ENCODE peak calls at places on chromosome 17, in four cellular contexts. V is GM23338, U is IMR-90, D is HCT116. K is an unnamed sample. For H3K4me1, the result is how much of the 10 kb centered on the place peaks cover.

GRCh38 chr17:27245230-27245696 is 48.7 kb upstream of the WSB1 start:
- DNase-seq in D (peak), U (peak), V (peak), K (peak)

GRCh38 chr17:65885484-65885883 is 306.4 kb downstream of the CEP112 start:
- DNase-seq in D (no peak), U (no peak), V (no peak), K (no peak)

GRCh38 chr17:72412650-72413076 is 291.8 kb downstream of the SOX9 start:
- DNase-seq in D (no peak), V (no peak), U (no peak), K (no peak)

GRCh38 chr17:81961087-81961514 is at the start of gene NOTUM:
- DNase-seq in V (peak), D (no peak), U (peak), K (peak)

GRCh38 chr17:79681101-79681621 is 49.6 kb upstream of the ENPP7 start:
- DNase-seq in D (no peak), V (no peak), U (no peak), K (peak)

GRCh38 chr17:66583112-66583748 is 251.7 kb upstream of the CACNG5 start:
- DNase-seq in V (no peak), D (no peak), U (no peak), K (no peak)

GRCh38 chr17:21318439-21318838 is 33.9 kb downstream of the MAP2K3 start:
- DNase-seq in U (no peak), V (peak), D (no peak), K (peak)

GRCh38 chr17:38877130-38877851 is 7.4 kb downstream of the LASP1 start:
- DNase-seq in D (no peak), V (peak), U (no peak), K (peak)

GRCh38 chr17:40450175-40450574 is 6.9 kb downstream of the IGFBP4 start:
- DNase-seq in U (peak), D (peak), V (peak), K (peak)

GRCh38 chr17:72119963-72120877 is 600 bp upstream of the SOX9 start:
- DNase-seq in D (peak), U (peak), V (peak), K (peak)

GRCh38 chr17:53627511-53627910 is 195.2 kb upstream of the KIF2B start:
- DNase-seq in D (no peak), V (no peak), U (peak), K (no peak)

GRCh38 chr17:52159159-52159809 is 770 bp upstream of the CA10 start:
- DNase-seq in D (no peak), V (peak), U (no peak), K (peak)

GRCh38 chr17:32111141-32111771 is 31.0 kb upstream of the RHOT1 start:
- DNase-seq in U (peak), D (no peak), V (peak), K (peak)

GRCh38 chr17:57456622-57457021 is 200.3 kb downstream of the MSI2 start:
- DNase-seq in D (no peak), V (no peak), U (no peak), K (no peak)

GRCh38 chr17:49327835-49328784 is 33.9 kb downstream of the ZNF652 start:
- DNase-seq in D (no peak), V (no peak), U (peak), K (no peak)

GRCh38 chr17:63780507-63780906 is 6.5 kb downstream of the DDX42 start:
- DNase-seq in U (peak), D (peak), V (no peak), K (no peak)

GRCh38 chr17:70080541-70081347 is 5.7 kb downstream of the KCNJ16 start:
- DNase-seq in V (no peak), D (no peak), U (peak), K (no peak)

GRCh38 chr17:8332688-8333087 is 7.0 kb upstream of the ODF4 start:
- DNase-seq in D (no peak), V (no peak), U (no peak), K (no peak)

GRCh38 chr17:31074772-31075538 is 19.8 kb upstream of the NF1 start:
- DNase-seq in D (no peak), U (peak), V (peak), K (peak)

DNA sequence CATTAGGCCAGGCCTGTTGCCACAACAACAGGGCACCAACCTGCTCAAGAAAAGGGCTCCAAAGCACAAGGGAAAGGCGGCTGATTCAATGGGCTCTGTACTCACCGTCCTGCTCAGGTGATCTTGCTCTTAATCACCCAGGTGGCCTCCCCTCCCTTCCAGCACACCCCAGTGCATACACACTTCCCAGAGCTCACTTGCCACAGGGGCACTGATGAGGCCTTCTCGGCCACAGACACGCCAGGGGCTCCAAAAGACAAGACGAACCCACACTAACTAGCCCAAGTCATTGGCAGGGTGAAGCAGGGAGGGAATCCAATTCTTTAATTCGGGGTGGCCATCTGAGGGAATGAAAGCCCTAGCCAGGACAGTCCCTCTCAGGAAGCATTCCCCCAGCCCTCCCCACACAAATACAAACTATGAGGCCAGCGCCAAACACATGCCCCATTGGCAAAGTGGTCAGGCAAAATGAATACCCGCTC is 1.4 kb downstream of the MYO18A start:
- DNase-seq in U (no peak), V (peak), D (no peak), K (peak)
- H3K27ac ChIP-seq in U (no peak), V (peak), D (peak), K (no peak)

DNA sequence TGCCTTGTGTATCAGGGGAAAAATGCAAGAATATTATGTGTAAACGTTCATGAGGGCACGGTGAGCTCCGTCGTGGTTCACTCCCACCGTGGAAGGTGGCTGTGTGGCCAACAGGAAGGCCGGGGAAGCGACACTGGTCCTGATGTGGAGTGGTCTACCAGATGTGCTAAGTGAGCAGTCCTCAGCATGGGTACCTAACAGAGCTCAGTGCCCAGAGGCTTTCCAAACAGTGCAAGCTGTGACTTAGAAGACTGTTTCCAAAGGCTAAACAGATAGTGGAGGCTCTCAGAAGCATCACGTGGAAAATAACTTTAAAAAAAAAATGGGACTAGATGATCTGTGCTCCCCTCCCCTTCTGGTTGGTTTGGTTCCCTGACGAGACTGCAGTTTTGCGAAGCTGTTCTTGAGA is 199.3 kb upstream of the CHMP6 start:
- DNase-seq in V (no peak), U (peak), D (no peak), K (no peak)
- H3K4me1 ChIP-seq in V (under half), U (half or more), D (under half), K (half or more)

GRCh38 chr17:78040561-78041400 is 82.3 kb downstream of the TNRC6C start:
- DNase-seq in U (peak), V (peak), D (peak), K (peak)
- H2AFZ ChIP-seq in U (peak), V (no peak), D (peak), K (peak)

DNA sequence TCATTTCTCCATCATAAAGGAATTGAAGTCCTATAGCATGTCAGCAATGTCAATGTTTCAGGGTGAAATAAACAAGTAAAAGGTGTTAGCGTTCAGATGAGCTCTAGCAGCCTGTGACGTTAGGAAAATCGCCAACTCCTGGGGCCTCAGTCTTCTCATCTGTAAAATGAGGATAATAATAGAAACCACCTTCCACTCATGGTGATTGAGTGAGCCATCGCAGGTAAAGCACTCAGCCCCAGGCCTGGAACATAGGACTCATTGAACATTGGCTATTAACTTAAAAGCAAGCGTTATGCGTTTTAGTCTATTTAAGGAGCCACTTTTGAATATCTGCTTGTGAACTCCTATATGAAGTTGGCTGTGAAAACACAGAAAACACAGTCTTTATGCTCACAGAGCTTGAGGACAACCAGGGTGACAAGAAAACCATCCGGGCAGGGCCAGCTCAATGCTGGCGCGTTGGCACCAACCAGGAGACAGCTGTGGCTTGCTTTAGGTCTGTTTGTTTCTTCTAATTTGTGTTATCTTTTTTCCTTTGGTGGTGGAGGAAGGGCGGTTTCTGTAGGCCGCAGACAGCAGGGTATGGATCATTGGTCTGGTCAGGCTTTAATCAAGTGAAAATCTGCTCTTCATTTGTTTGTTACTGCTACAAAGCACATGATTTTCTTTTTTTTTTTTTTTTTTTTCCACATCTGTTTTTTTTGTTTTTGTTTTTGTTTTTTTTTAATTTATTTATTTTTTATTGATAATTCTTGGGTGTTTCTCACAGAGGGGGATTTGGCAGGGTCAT is 35.7 kb upstream of the MED9 start:
- DNase-seq in D (no peak), U (no peak), V (no peak), K (no peak)
- H3K27ac ChIP-seq in D (no peak), U (no peak), V (no peak), K (no peak)

GRCh38 chr17:76146053-76146875 is 5.2 kb upstream of the FOXJ1 start:
- DNase-seq in V (no peak), U (peak), D (no peak), K (no peak)
- H3K4me1 ChIP-seq in V (under half), U (under half), D (under half), K (under half)

K was measured in osteoblast.